ENCODE peak calls at places on chromosomes 16 and 17, in six cellular contexts. H is pancreas, W is fibroblast of lung, T is neural progenitor cell, Y is psoas muscle, P is SK-N-SH. V is an unnamed sample.

GRCh38 chr16:27784351-27785306 is 234.7 kb downstream of the KATNIP start:
- DNase-seq in H (no peak), W (no peak), T (no peak), Y (no peak), P (peak; percentile 82), V (no peak)

GRCh38 chr17:28395426-28395825 is 10.6 kb downstream of the SLC46A1 start:
- DNase-seq in H (no peak), W (no peak), T (no peak), Y (no peak), P (no peak), V (no peak)

GRCh38 chr16:64589836-64590235 is 532.0 kb downstream of the CDH11 start:
- DNase-seq in H (no peak), W (peak; percentile 25), T (no peak), Y (no peak), P (no peak), V (no peak)

GRCh38 chr17:58660621-58661020 is 31.2 kb downstream of the TEX14 start:
- DNase-seq in H (no peak), W (no peak), T (no peak), Y (no peak), P (no peak), V (no peak)

GRCh38 chr16:88764913-88765349 is 20.1 kb downstream of the PIEZO1 start:
- DNase-seq in H (peak; percentile 74), W (no peak), T (no peak), Y (no peak), P (no peak), V (no peak)

GRCh38 chr16:87552772-87553171 is 49.5 kb upstream of the JPH3 start:
- DNase-seq in H (no peak), W (no peak), T (no peak), Y (no peak), P (no peak), V (no peak)

GRCh38 chr17:11608396-11608795 is 10.1 kb downstream of the DNAH9 start:
- DNase-seq in H (peak; percentile 49), W (no peak), T (no peak), Y (peak; percentile 29), P (peak; percentile 44), V (no peak)

GRCh38 chr16:89733792-89734191 is 12.5 kb downstream of the ZNF276 start:
- DNase-seq in H (no peak), W (no peak), T (no peak), Y (no peak), P (no peak), V (no peak)

GRCh38 chr17:76189741-76190140 is 48.7 kb upstream of the FOXJ1 start:
- DNase-seq in H (no peak), W (no peak), T (no peak), Y (no peak), P (no peak), V (no peak)

GRCh38 chr17:20116683-20117309 is 107.6 kb downstream of the SPECC1 start:
- DNase-seq in H (no peak), W (peak; percentile 65), T (peak; percentile 85), Y (no peak), P (peak; percentile 66), V (no peak)

GRCh38 chr17:76868669-76869208 is 535 bp downstream of the MGAT5B start:
- DNase-seq in H (no peak), W (no peak), T (peak; percentile 67), Y (no peak), P (peak; percentile 88), V (no peak)

GRCh38 chr16:21301168-21301894 is 23.2 kb upstream of the CRYM start:
- DNase-seq in H (peak; percentile 78), W (peak; percentile 57), T (peak; percentile 75), Y (peak; percentile 63), P (peak; percentile 90), V (no peak)

GRCh38 chr17:27552467-27552779 is 78.6 kb upstream of the LGALS9 start:
- DNase-seq in H (peak; percentile 61), W (peak; percentile 49), T (no peak), Y (no peak), P (no peak), V (no peak)

DNA sequence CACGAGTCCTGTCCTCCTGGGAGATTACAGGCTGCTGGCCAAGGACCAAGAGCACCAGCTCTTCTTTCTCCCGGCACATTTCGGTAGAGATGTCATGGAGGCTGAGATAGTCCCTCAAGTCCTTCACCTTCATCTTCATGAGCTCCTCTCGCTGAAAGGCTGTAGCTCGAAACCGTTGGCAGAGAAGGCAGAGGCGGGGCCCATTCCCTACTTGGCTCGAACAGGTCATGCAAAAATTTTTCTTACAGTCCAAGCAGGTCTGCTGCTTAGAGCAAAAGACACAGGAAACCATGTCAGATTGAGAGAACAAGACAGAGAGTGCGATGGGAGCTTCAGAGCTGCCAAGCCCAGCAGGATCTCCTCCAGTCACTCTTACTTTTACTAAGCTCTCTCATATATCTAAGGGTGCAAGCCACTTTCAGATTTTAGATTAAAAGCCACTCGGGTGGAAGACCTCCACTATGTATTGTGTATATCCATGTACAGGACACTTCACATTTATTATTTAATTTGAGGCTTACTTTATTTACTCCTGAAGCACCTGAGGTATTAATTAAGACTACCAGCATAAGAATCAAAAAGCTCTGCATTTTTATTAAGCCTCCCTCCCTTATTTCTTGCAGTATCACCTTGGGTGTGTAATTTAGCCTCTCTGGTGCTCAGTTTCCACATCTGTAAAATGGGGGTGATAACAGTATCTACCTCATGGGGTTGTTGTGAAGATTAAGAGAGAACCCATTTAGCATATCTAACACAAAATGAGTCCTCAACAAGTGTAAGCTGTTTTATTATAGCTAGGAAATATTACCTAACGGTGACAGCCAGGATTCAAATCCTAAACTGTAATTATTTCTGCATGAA is 41.4 kb downstream of the LIG3 start:
- DNase-seq in H (no peak), W (no peak), T (no peak), Y (no peak), P (no peak), V (no peak)
- H3K27ac ChIP-seq in H (peak overlapping the region; percentile 55), W (peak overlapping the region; percentile 88), T (no peak overlapping the region), Y (peak overlapping the region; percentile 50), P (no peak overlapping the region), V (peak overlapping the region; percentile 64)

GRCh38 chr16:56641166-56641565 is 2.7 kb downstream of the MT1A start:
- DNase-seq in H (no peak), W (no peak), T (no peak), Y (no peak), P (no peak), V (no peak)

GRCh38 chr16:56645838-56646237 is 5.8 kb upstream of the MT1B start:
- DNase-seq in H (no peak), W (no peak), T (no peak), Y (no peak), P (no peak), V (no peak)

GRCh38 chr16:56643080-56643778 is 4.8 kb downstream of the MT1A start:
- DNase-seq in H (peak; percentile 88), W (peak; percentile 38), T (peak; percentile 59), Y (peak; percentile 80), P (no peak), V (no peak)

GRCh38 chr16:56645311-56645710 is 6.4 kb upstream of the MT1B start:
- DNase-seq in H (no peak), W (no peak), T (no peak), Y (no peak), P (no peak), V (no peak)

GRCh38 chr16:56643833-56644232 is 5.4 kb downstream of the MT1A start:
- DNase-seq in H (no peak), W (no peak), T (no peak), Y (no peak), P (no peak), V (no peak)
- H3K4me3 ChIP-seq in H (peak overlapping the region; percentile 44), W (no peak overlapping the region), T (no peak overlapping the region), Y (no peak overlapping the region), P (no peak overlapping the region), V (peak overlapping the region; percentile 27)

GRCh38 chr17:3512512-3513171 is 36.8 kb downstream of the ASPA start:
- DNase-seq in H (peak; percentile 88), W (peak; percentile 90), T (peak; percentile 77), Y (peak; percentile 85), P (no peak), V (no peak)

GRCh38 chr17:3513305-3514035 is 37.7 kb downstream of the ASPA start:
- DNase-seq in H (no peak), W (peak; percentile 7), T (peak; percentile 17), Y (no peak), P (no peak), V (no peak)

GRCh38 chr17:3511841-3512511 is 36.2 kb downstream of the ASPA start:
- DNase-seq in H (no peak), W (peak; percentile 32), T (no peak), Y (no peak), P (no peak), V (no peak)

GRCh38 chr17:3506054-3506453 is 30.3 kb downstream of the ASPA start:
- DNase-seq in H (no peak), W (no peak), T (no peak), Y (no peak), P (no peak), V (no peak)

GRCh38 chr17:3510090-3510489 is 34.3 kb downstream of the ASPA start:
- DNase-seq in H (no peak), W (no peak), T (no peak), Y (no peak), P (no peak), V (no peak)
- H3K27ac ChIP-seq in H (no peak overlapping the region), W (no peak overlapping the region), T (no peak overlapping the region), Y (no peak overlapping the region), P (no peak overlapping the region), V (no peak overlapping the region)

DNA sequence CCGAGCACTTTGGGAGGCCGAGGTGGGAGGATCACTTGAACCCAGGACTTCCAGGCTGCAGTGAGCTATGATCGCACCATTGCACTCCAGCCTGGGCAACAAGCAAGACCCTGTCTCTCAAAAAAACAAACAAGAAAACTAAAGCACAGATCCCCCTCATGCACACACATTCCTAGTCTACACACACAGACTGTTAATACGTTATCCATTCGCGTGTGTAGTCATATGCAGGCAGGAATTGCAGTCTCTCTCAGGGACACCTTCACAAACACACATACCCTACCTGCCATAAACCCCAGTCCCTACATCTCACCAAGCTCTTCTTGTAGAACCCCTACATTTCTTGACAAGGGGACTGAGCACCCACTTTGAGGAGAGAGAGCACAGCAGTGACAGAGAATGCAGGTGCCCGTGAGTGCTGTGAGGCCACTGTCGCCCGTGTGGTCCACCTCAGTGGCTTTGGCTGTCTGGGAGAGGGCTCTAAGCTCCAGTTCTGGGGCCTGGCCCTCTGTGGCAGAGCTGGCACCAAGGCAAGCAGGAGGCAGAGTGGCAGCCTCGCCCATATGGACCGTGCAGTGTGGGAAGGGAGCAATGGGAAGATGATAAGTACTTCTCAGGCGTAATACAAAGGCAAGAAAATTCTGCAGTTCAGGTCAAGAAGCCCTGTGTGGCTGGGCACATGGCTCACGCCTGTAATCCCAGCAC is 59.0 kb upstream of the RPH3AL start:
- DNase-seq in H (no peak), W (no peak), T (no peak), Y (no peak), P (no peak), V (no peak)
- H3K4me3 ChIP-seq in H (peak overlapping the region; percentile 83), W (no peak overlapping the region), T (no peak overlapping the region), Y (peak overlapping the region; percentile 97), P (no peak overlapping the region), V (no peak overlapping the region)

GRCh38 chr16:71722801-71723536 is 1.5 kb downstream of the PHLPP2 start:
- DNase-seq in H (peak; percentile 68), W (peak; percentile 54), T (peak; percentile 90), Y (peak; percentile 67), P (peak; percentile 88), V (no peak)

GRCh38 chr16:71724320-71724751 is at the start of gene PHLPP2:
- DNase-seq in H (no peak), W (no peak), T (no peak), Y (no peak), P (no peak), V (no peak)

GRCh38 chr16:71723537-71724319 is 773 bp downstream of the PHLPP2 start:
- DNase-seq in H (peak; percentile 84), W (peak; percentile 52), T (peak; percentile 95), Y (peak; percentile 75), P (peak; percentile 97), V (no peak)

GRCh38 chr16:71727545-71728324 is 3.2 kb upstream of the PHLPP2 start:
- DNase-seq in H (no peak), W (no peak), T (no peak), Y (no peak), P (no peak), V (no peak)

GRCh38 chr16:71726491-71727319 is 2.2 kb upstream of the PHLPP2 start:
- DNase-seq in H (no peak), W (no peak), T (no peak), Y (no peak), P (no peak), V (no peak)
- H3K27ac ChIP-seq in H (no peak overlapping the region), W (no peak overlapping the region), T (no peak overlapping the region), Y (peak overlapping the region; percentile 49), P (no peak overlapping the region), V (no peak overlapping the region)